ENCODE peak calls at places on chromosome 7, in five cellular contexts. J is spleen, O is endodermal cell, F is sigmoid colon, H is AG04450. E is an unnamed sample.
A peak's percentile ranks its signal among the peaks of the same experiment; 100 is the strongest.

GRCh38 chr7:13017325-13017853 is 330.0 kb downstream of the ARL4A start:
- DNase-seq in J (no peak), O (peak; percentile 77), F (no peak), H (peak; percentile 44), E (no peak)

GRCh38 chr7:151506901-151507382 is 12.8 kb downstream of the RHEB start:
- DNase-seq in J (no peak), O (no peak), F (peak; percentile 86), H (no peak), E (no peak)

GRCh38 chr7:38186593-38187314 is 8.7 kb downstream of the STARD3NL start:
- DNase-seq in J (no peak), O (peak; percentile 62), F (no peak), H (no peak), E (peak; percentile 53)

GRCh38 chr7:80335473-80336232 is 176.2 kb downstream of the GNAT3 start:
- DNase-seq in J (no peak), O (no peak), F (no peak), H (no peak), E (no peak)

GRCh38 chr7:151924508-151924907 is 31.7 kb upstream of the GALNTL5 start:
- DNase-seq in J (peak; percentile 62), O (no peak), F (no peak), H (no peak), E (no peak)

GRCh38 chr7:16060492-16060891 is 360.8 kb downstream of the CRPPA start:
- DNase-seq in J (no peak), O (no peak), F (no peak), H (no peak), E (no peak)

GRCh38 chr7:17530741-17531417 is 232.4 kb downstream of the AHR start:
- DNase-seq in J (no peak), O (no peak), F (no peak), H (no peak), E (no peak)

GRCh38 chr7:143013897-143014296 is 13.0 kb downstream of the OR9A2 start:
- DNase-seq in J (no peak), O (no peak), F (no peak), H (peak; percentile 16), E (peak; percentile 83)

GRCh38 chr7:47553309-47553708 is 28.6 kb downstream of the TNS3 start:
- DNase-seq in J (no peak), O (no peak), F (no peak), H (no peak), E (no peak)

GRCh38 chr7:50696810-50697582 is 85.7 kb downstream of the GRB10 start:
- DNase-seq in J (no peak), O (peak; percentile 68), F (no peak), H (no peak), E (no peak)

GRCh38 chr7:20351901-20352300 is 21.2 kb downstream of the ITGB8 start:
- DNase-seq in J (no peak), O (no peak), F (no peak), H (no peak), E (peak; percentile 67)

GRCh38 chr7:154879629-154880028 is 123.3 kb downstream of the PAXIP1 start:
- DNase-seq in J (no peak), O (no peak), F (no peak), H (no peak), E (no peak)

GRCh38 chr7:83934118-83934734 is 260.4 kb downstream of the SEMA3A start:
- DNase-seq in J (no peak), O (no peak), F (no peak), H (no peak), E (no peak)

GRCh38 chr7:107563072-107563760 is 504 bp downstream of the COG5 start:
- DNase-seq in J (no peak), O (no peak), F (no peak), H (no peak), E (peak; percentile 42)

GRCh38 chr7:156897673-156898072 is 4.7 kb upstream of the LMBR1 start:
- DNase-seq in J (no peak), O (no peak), F (no peak), H (no peak), E (no peak)

GRCh38 chr7:68544851-68545250 is 1053.4 kb upstream of the AUTS2 start:
- DNase-seq in J (no peak), O (no peak), F (no peak), H (no peak), E (no peak)

GRCh38 chr7:45000096-45001032 is at the start of gene CCM2:
- DNase-seq in J (peak; percentile 95), O (no peak), F (peak; percentile 81), H (no peak), E (peak; percentile 39)

GRCh38 chr7:23106801-23107713 is 1.5 kb downstream of the KLHL7 start:
- DNase-seq in J (no peak), O (no peak), F (no peak), H (no peak), E (no peak)

GRCh38 chr7:24279512-24279911 is 4.5 kb upstream of the NPY start:
- DNase-seq in J (no peak), O (no peak), F (no peak), H (no peak), E (no peak)

GRCh38 chr7:37408885-37409248 is 39.8 kb downstream of the ELMO1 start:
- DNase-seq in J (no peak), O (no peak), F (no peak), H (no peak), E (no peak)

GRCh38 chr7:1457949-1458675 is 1.2 kb downstream of the MICALL2 start:
- DNase-seq in J (no peak), O (peak; percentile 59), F (no peak), H (no peak), E (no peak)

GRCh38 chr7:2617710-2617975 is 14.1 kb upstream of the TTYH3 start:
- DNase-seq in J (no peak), O (no peak), F (no peak), H (no peak), E (no peak)

GRCh38 chr7:135143874-135144668 is 3.8 kb upstream of the TMEM140 start:
- DNase-seq in J (no peak), O (no peak), F (no peak), H (no peak), E (no peak)

GRCh38 chr7:135151162-135151932 is 3.5 kb downstream of the TMEM140 start:
- DNase-seq in J (no peak), O (no peak), F (no peak), H (no peak), E (no peak)

GRCh38 chr7:135147341-135147898 is 452 bp upstream of the TMEM140 start:
- DNase-seq in J (no peak), O (no peak), F (no peak), H (no peak), E (no peak)

GRCh38 chr7:135150072-135150782 is 2.4 kb downstream of the TMEM140 start:
- DNase-seq in J (no peak), O (no peak), F (no peak), H (no peak), E (no peak)

GRCh38 chr7:135147899-135148721 is at the start of gene TMEM140:
- DNase-seq in J (peak; percentile 86), O (no peak), F (no peak), H (no peak), E (no peak)
- H3K4me3 ChIP-seq in J (peak within 1 kb of the TSS; percentile 48), O (no peak within 1 kb of the TSS), F (peak within 1 kb of the TSS; percentile 57), H (peak within 1 kb of the TSS; percentile 48), E (peak within 1 kb of the TSS; percentile 40)

GRCh38 chr7:43790006-43790405 is 31.5 kb downstream of the BLVRA start:
- DNase-seq in J (no peak), O (no peak), F (peak; percentile 10), H (no peak), E (no peak)
- H3K4me3 ChIP-seq in J (no peak overlapping the region), O (no peak overlapping the region), F (no peak overlapping the region), H (no peak overlapping the region), E (no peak overlapping the region)

DNA sequence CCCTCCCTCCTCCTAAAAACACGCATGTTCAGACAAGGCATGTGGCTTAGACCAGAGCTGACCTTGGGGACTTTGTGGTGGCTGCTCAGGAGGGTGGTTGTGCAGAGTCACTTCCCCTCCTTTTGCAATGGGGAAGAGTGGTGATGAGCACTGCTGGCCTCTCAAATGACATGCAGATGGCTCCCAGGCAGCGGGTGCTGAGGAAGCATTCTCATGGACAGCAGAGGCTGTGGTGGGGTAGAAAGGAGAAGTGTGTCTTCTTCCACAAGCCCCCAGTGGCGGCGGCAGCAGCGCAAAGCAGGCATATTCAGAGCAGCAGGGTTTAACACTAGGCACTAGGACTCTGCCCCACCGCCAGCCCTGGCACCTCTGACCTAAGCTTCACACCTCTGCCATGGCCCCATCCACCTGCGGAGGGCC is 105.9 kb upstream of the ANLN start:
- DNase-seq in J (peak; percentile 94), O (peak; percentile 69), F (peak; percentile 84), H (no peak), E (no peak)
- H3K4me3 ChIP-seq in J (no peak overlapping the region), O (no peak overlapping the region), F (no peak overlapping the region), H (no peak overlapping the region), E (no peak overlapping the region)

DNA sequence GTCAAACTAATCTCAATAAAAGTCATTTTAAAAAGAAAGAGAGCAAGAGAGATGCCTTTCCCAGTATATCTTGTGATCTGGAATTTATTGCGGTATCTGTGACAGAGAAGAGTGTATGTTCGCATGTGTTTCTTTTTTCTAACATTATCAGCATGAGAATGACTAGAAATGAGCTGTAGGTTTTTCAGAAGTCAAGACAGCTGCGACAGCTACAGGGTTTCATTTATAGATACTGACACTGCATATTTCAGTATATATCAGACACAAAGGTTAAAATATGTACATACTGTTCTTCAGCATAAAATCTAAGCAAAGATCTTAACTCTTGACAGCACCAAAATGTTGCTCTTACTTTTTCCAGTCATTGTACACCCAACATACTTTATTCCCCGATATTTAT is 215.8 kb downstream of the JAZF1 start:
- DNase-seq in J (no peak), O (no peak), F (no peak), H (no peak), E (no peak)
- H3K4me3 ChIP-seq in J (no peak overlapping the region), O (no peak overlapping the region), F (no peak overlapping the region), H (no peak overlapping the region), E (no peak overlapping the region)

GRCh38 chr7:98654524-98655272 is 37.6 kb downstream of the NPTX2 start:
- DNase-seq in J (no peak), O (no peak), F (no peak), H (no peak), E (no peak)
- H3K4me3 ChIP-seq in J (no peak overlapping the region), O (no peak overlapping the region), F (no peak overlapping the region), H (no peak overlapping the region), E (no peak overlapping the region)

GRCh38 chr7:117122536-117122935 is 169.2 kb downstream of the ST7 start:
- DNase-seq in J (no peak), O (no peak), F (no peak), H (no peak), E (no peak)

GRCh38 chr7:117119192-117119924 is 166.1 kb downstream of the ST7 start:
- DNase-seq in J (peak; percentile 82), O (peak; percentile 93), F (peak; percentile 87), H (peak; percentile 61), E (peak; percentile 78)

GRCh38 chr7:117116221-117116620 is 162.9 kb downstream of the ST7 start:
- DNase-seq in J (no peak), O (no peak), F (no peak), H (no peak), E (no peak)

GRCh38 chr7:117117172-117117571 is 163.9 kb downstream of the ST7 start:
- DNase-seq in J (no peak), O (no peak), F (no peak), H (no peak), E (no peak)

DNA sequence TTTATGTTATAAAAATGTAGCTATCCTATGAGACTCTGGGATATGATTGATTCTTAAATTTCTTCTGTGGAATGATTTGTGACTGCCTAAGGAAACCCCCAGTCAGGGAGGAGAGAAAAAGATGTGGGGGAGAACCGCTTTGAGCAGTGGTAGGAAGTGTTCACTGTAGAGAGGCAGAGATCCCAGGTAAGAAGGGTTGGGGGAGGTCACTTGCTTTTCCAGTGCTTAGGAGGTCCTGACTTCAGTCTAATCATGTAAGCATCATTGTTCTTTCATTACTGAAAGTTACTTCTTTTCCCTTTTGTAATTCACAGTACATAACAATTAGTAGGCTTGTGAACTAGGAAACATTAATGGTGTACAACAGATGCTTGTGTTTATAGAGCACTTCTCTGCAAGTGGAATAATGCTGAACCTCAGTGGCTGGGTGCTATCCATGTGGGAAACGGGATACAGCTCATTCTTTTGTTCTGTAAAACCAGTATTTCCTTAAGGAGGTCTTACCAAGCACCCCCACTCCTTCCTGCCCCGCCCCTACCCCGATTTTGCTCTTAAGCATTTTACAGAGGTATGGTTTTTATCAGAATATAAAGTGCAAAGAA is 165.4 kb downstream of the ST7 start:
- DNase-seq in J (no peak), O (no peak), F (no peak), H (no peak), E (no peak)
- H3K4me3 ChIP-seq in J (no peak overlapping the region), O (no peak overlapping the region), F (no peak overlapping the region), H (no peak overlapping the region), E (no peak overlapping the region)